ENCODE peak calls at places on chromosomes 2 and 18, in seven cellular contexts. R, O, E, M, T, B and F are unnamed samples.

GRCh38 chr18:47163241-47163640 is 12.9 kb downstream of the IER3IP1 start:
- DNase-seq in R (no peak), O (peak; percentile 52), E (peak; percentile 22), M (no peak), T (no peak), B (no peak), F (no peak)

GRCh38 chr2:200399046-200399445 is 92.6 kb downstream of the SPATS2L start:
- DNase-seq in R (no peak), O (no peak), E (peak; percentile 39), M (no peak), T (no peak), B (no peak), F (no peak)

GRCh38 chr2:63364866-63365265 is 223.4 kb downstream of the WDPCP start:
- DNase-seq in R (no peak), O (no peak), E (no peak), M (no peak), T (no peak), B (no peak), F (no peak)

GRCh38 chr2:161044095-161044874 is 115.9 kb upstream of the TANK start:
- DNase-seq in R (no peak), O (no peak), E (peak; percentile 83), M (no peak), T (no peak), B (no peak), F (peak; percentile 48)

GRCh38 chr2:96430394-96430988 is 74.7 kb downstream of the NEURL3 start:
- DNase-seq in R (no peak), O (no peak), E (no peak), M (no peak), T (no peak), B (no peak), F (no peak)

GRCh38 chr2:55869637-55870325 is 53.8 kb downstream of the EFEMP1 start:
- DNase-seq in R (no peak), O (no peak), E (peak; percentile 87), M (no peak), T (no peak), B (no peak), F (no peak)

GRCh38 chr18:45085916-45086624 is 405.4 kb downstream of the SETBP1 start:
- DNase-seq in R (no peak), O (no peak), E (no peak), M (no peak), T (no peak), B (no peak), F (no peak)

GRCh38 chr2:96591494-96591893 is 46.6 kb downstream of the KANSL3 start:
- DNase-seq in R (no peak), O (no peak), E (no peak), M (no peak), T (no peak), B (no peak), F (no peak)

GRCh38 chr2:39497077-39497867 is 60.2 kb upstream of the MAP4K3 start:
- DNase-seq in R (no peak), O (no peak), E (peak; percentile 67), M (no peak), T (peak; percentile 34), B (no peak), F (no peak)

GRCh38 chr2:108266218-108266617 is 22.5 kb upstream of the SULT1C2 start:
- DNase-seq in R (no peak), O (no peak), E (no peak), M (no peak), T (no peak), B (no peak), F (no peak)

GRCh38 chr18:22789600-22789999 is 143.5 kb upstream of the RBBP8 start:
- DNase-seq in R (no peak), O (no peak), E (no peak), M (no peak), T (no peak), B (no peak), F (no peak)

GRCh38 chr18:11512096-11513030 is 97.0 kb upstream of the SLC35G4 start:
- DNase-seq in R (no peak), O (peak; percentile 50), E (peak; percentile 21), M (peak; percentile 32), T (no peak), B (no peak), F (no peak)

GRCh38 chr2:163471947-163472346 is 263.9 kb downstream of the FIGN start:
- DNase-seq in R (no peak), O (no peak), E (peak; percentile 36), M (peak; percentile 28), T (no peak), B (no peak), F (no peak)

GRCh38 chr18:25805323-25805722 is 285.1 kb downstream of the SS18 start:
- DNase-seq in R (no peak), O (no peak), E (peak; percentile 99), M (no peak), T (no peak), B (no peak), F (no peak)

GRCh38 chr2:138622606-138623005 is 121.0 kb downstream of the SPOPL start:
- DNase-seq in R (no peak), O (no peak), E (no peak), M (no peak), T (no peak), B (peak; percentile 16), F (no peak)